ENCODE peak calls at places on chromosomes 3 and 15, in five cellular contexts. J is NCI-H2081; X is skeletal muscle cell; P is NCI-H1048; N is activated CD4-positive, alpha-beta T cell treated with anti-CD3 and anti-CD28 coated beads for 1 hour. S is an unnamed sample.

GRCh38 chr3:197104738-197105137 is 75.1 kb upstream of the MELTF start:
- DNase-seq in J (no peak), X (no peak), P (no peak), N (no peak), S (no peak)

GRCh38 chr3:106336619-106337018 is 467.8 kb upstream of the CBLB start:
- DNase-seq in J (no peak), X (no peak), P (no peak), N (no peak), S (no peak)

GRCh38 chr15:74144153-74144775 is 13.9 kb downstream of the ISLR2 start:
- DNase-seq in J (no peak), X (no peak), P (no peak), N (no peak), S (no peak)

GRCh38 chr3:27279153-27279552 is 90.0 kb downstream of the NEK10 start:
- DNase-seq in J (no peak), X (no peak), P (no peak), N (no peak), S (no peak)

GRCh38 chr15:92462771-92463170 is 69.1 kb downstream of the ST8SIA2 start:
- DNase-seq in J (no peak), X (no peak), P (no peak), N (no peak), S (no peak)

GRCh38 chr15:69074011-69074842 is 59.7 kb downstream of the NOX5 start:
- DNase-seq in J (peak), X (peak), P (no peak), N (no peak), S (no peak)

GRCh38 chr15:36584511-36584910 is 5.1 kb downstream of the CDIN1 start:
- DNase-seq in J (no peak), X (no peak), P (no peak), N (no peak), S (no peak)

GRCh38 chr3:62638316-62638715 is 236.9 kb downstream of the CADPS start:
- DNase-seq in J (no peak), X (no peak), P (no peak), N (no peak), S (no peak)

GRCh38 chr15:64013179-64014043 is 32.9 kb downstream of the DAPK2 start:
- DNase-seq in J (no peak), X (no peak), P (no peak), N (no peak), S (no peak)

GRCh38 chr3:129577356-129577755 is 29.1 kb downstream of the PLXND1 start:
- DNase-seq in J (peak), X (no peak), P (no peak), N (no peak), S (no peak)

GRCh38 chr3:13197281-13197680 is 124.1 kb upstream of the IQSEC1 start:
- DNase-seq in J (no peak), X (no peak), P (no peak), N (no peak), S (no peak)

GRCh38 chr3:33063651-33064051 is 33.3 kb downstream of the GLB1 start:
- DNase-seq in J (no peak), X (peak), P (no peak), N (peak), S (no peak)

GRCh38 chr3:46905191-46905560 is 27.7 kb downstream of the PTH1R start:
- DNase-seq in J (no peak), X (no peak), P (no peak), N (no peak), S (no peak)

GRCh38 chr15:100942656-100943055 is 23.5 kb downstream of the LRRK1 start:
- DNase-seq in J (no peak), X (no peak), P (no peak), N (no peak), S (no peak)

GRCh38 chr15:79185199-79185598 is 94.6 kb upstream of the RASGRF1 start:
- DNase-seq in J (peak), X (no peak), P (no peak), N (no peak), S (no peak)

GRCh38 chr3:78255403-78255802 is 1215.5 kb downstream of the ROBO2 start:
- DNase-seq in J (no peak), X (peak), P (no peak), N (no peak), S (peak)

GRCh38 chr15:29124581-29125381 is 144.8 kb downstream of the NSMCE3 start:
- DNase-seq in J (no peak), X (no peak), P (no peak), N (no peak), S (peak)

GRCh38 chr15:70098461-70099166 is 897 bp upstream of the TLE3 start:
- DNase-seq in J (no peak), X (no peak), P (no peak), N (peak), S (no peak)

GRCh38 chr15:91407237-91407889 is 307.3 kb downstream of the SV2B start:
- DNase-seq in J (no peak), X (no peak), P (no peak), N (no peak), S (no peak)

GRCh38 chr15:48646364-48646763 is 855 bp upstream of the FBN1 start:
- DNase-seq in J (no peak), X (no peak), P (no peak), N (no peak), S (no peak)

GRCh38 chr3:195109098-195109657 is 161.8 kb downstream of the XXYLT1 start:
- DNase-seq in J (no peak), X (no peak), P (no peak), N (no peak), S (no peak)

GRCh38 chr15:31300981-31301686 is 25.5 kb upstream of the KLF13 start:
- DNase-seq in J (no peak), X (no peak), P (no peak), N (no peak), S (no peak)

GRCh38 chr3:140529096-140529495 is 148.8 kb upstream of the TRIM42 start:
- DNase-seq in J (no peak), X (peak), P (no peak), N (no peak), S (no peak)

GRCh38 chr15:59169337-59169736 is 37.3 kb upstream of the LDHAL6B start:
- DNase-seq in J (no peak), X (peak), P (no peak), N (no peak), S (no peak)

GRCh38 chr3:10952525-10952924 is 40.0 kb upstream of the SLC6A1 start:
- DNase-seq in J (no peak), X (no peak), P (no peak), N (no peak), S (no peak)